ENCODE peak calls at places on chromosome 20, in six cellular contexts. O is thoracic aorta; Y is islet precursor cell; N is CD4-positive, alpha-beta memory T cell; B is heart left ventricle; E is NB4. S is an unnamed sample.

GRCh38 chr20:2151805-2152727 is 50.4 kb downstream of the STK35 start:
- DNase-seq in E (no peak), B (no peak), N (no peak), Y (peak), O (no peak), S (no peak)

GRCh38 chr20:50562262-50562701 is 52.1 kb downstream of the PTPN1 start:
- DNase-seq in Y (no peak), B (no peak), O (no peak), E (no peak), N (no peak), S (no peak)

GRCh38 chr20:15487682-15488081 is 1085.6 kb downstream of the KIF16B start:
- DNase-seq in E (no peak), N (no peak), Y (no peak), O (no peak), B (no peak), S (no peak)

GRCh38 chr20:22346716-22347115 is 237.7 kb downstream of the FOXA2 start:
- DNase-seq in Y (no peak), O (no peak), B (no peak), E (peak), N (no peak), S (no peak)

GRCh38 chr20:61052195-61052594 is 199.9 kb upstream of the CDH4 start:
- DNase-seq in B (no peak), N (no peak), E (no peak), O (no peak), Y (no peak), S (no peak)

GRCh38 chr20:14555676-14556075 is 218.3 kb upstream of the FLRT3 start:
- DNase-seq in E (no peak), Y (no peak), O (no peak), N (no peak), B (no peak), S (no peak)

GRCh38 chr20:1802385-1803215 is 92.6 kb upstream of the SIRPA start:
- DNase-seq in E (peak), Y (peak), N (no peak), B (peak), O (no peak), S (no peak)

GRCh38 chr20:22288957-22289356 is 295.4 kb downstream of the FOXA2 start:
- DNase-seq in N (no peak), E (no peak), Y (no peak), B (no peak), O (no peak), S (no peak)

GRCh38 chr20:8435251-8436035 is 303.4 kb downstream of the PLCB1 start:
- DNase-seq in E (no peak), O (no peak), Y (no peak), B (no peak), N (no peak), S (no peak)

GRCh38 chr20:23157741-23158140 is 71.6 kb upstream of the CD93 start:
- DNase-seq in O (no peak), E (no peak), Y (peak), B (no peak), N (no peak), S (no peak)

GRCh38 chr20:57522380-57522973 is 2.5 kb downstream of the CTCFL start:
- DNase-seq in Y (no peak), O (no peak), N (no peak), B (no peak), E (no peak), S (no peak)

GRCh38 chr20:47574616-47575401 is 73.1 kb downstream of the NCOA3 start:
- DNase-seq in B (no peak), E (peak), O (no peak), Y (no peak), N (peak), S (no peak)

GRCh38 chr20:58205850-58206249 is 22.6 kb downstream of the ANKRD60 start:
- DNase-seq in Y (no peak), E (no peak), B (no peak), N (no peak), O (no peak), S (no peak)

GRCh38 chr20:31560900-31561598 is 44.0 kb upstream of the ID1 start:
- DNase-seq in Y (peak), B (no peak), N (no peak), E (no peak), O (peak), S (no peak)

GRCh38 chr20:10669843-10670446 is 3.9 kb downstream of the JAG1 start:
- DNase-seq in O (no peak), N (no peak), E (no peak), Y (no peak), B (no peak), S (no peak)

GRCh38 chr20:62350098-62350628 is 16.9 kb downstream of the LAMA5 start:
- DNase-seq in O (no peak), N (no peak), E (no peak), B (no peak), Y (peak), S (no peak)

GRCh38 chr20:53194310-53194709 is 222.2 kb downstream of the TSHZ2 start:
- DNase-seq in E (no peak), B (no peak), N (no peak), O (no peak), Y (no peak), S (no peak)

GRCh38 chr20:41509801-41510200 is 108.4 kb downstream of the CHD6 start:
- DNase-seq in O (no peak), Y (no peak), B (peak), N (no peak), E (peak), S (no peak)

S was measured in tibial nerve.